ENCODE peak calls at places on chromosome 22, in eight cellular contexts. R is Panc1; J is CD8-positive, alpha-beta memory T cell; X is A549; Y is K562; M is IMR-90; A is brain microvascular endothelial cell; D is body of pancreas. F is an unnamed sample.

GRCh38 chr22:42655693-42656092 is 6.5 kb upstream of the CYB5R3 start:
- DNase-seq in Y (no peak), R (no peak), A (no peak), M (no peak), J (no peak), X (no peak), D (no peak), F (no peak)

GRCh38 chr22:39149915-39150847 is 2.3 kb downstream of the CBX7 start:
- DNase-seq in A (no peak), R (no peak), M (no peak), Y (no peak), D (no peak), X (no peak), J (no peak), F (no peak)

GRCh38 chr22:35728639-35729308 is 11.1 kb downstream of the APOL5 start:
- DNase-seq in X (no peak), D (peak), M (no peak), J (no peak), A (no peak), Y (no peak), R (no peak), F (no peak)

GRCh38 chr22:36736701-36737320 is 33.3 kb upstream of the CACNG2 start:
- DNase-seq in R (no peak), X (no peak), A (no peak), M (no peak), J (no peak), D (no peak), Y (no peak), F (no peak)

GRCh38 chr22:22822106-22822505 is 65.5 kb upstream of the IGLL5 start:
- DNase-seq in A (no peak), M (no peak), Y (no peak), X (no peak), J (no peak), R (no peak), D (no peak), F (no peak)

GRCh38 chr22:37686002-37686982 is at the start of gene NOL12:
- DNase-seq in R (peak), A (peak), Y (peak), X (peak), D (peak), J (peak), M (peak), F (peak)

GRCh38 chr22:35705141-35705540 is 12.5 kb upstream of the APOL5 start:
- DNase-seq in M (peak), J (no peak), R (no peak), A (peak), D (no peak), X (no peak), Y (no peak), F (peak)

GRCh38 chr22:41498322-41498721 is 29.4 kb downstream of the ACO2 start:
- DNase-seq in X (no peak), A (no peak), J (no peak), M (no peak), R (no peak), D (no peak), Y (no peak), F (peak)

GRCh38 chr22:35056486-35056885 is 9.5 kb upstream of the ISX start:
- DNase-seq in J (no peak), M (no peak), Y (no peak), X (no peak), R (no peak), D (no peak), A (no peak), F (no peak)

GRCh38 chr22:38098410-38099249 is 11.9 kb downstream of the BAIAP2L2 start:
- DNase-seq in Y (no peak), X (no peak), R (no peak), A (peak), M (peak), D (no peak), J (no peak), F (no peak)

GRCh38 chr22:39900306-39901227 is at the start of gene GRAP2:
- DNase-seq in X (no peak), R (no peak), J (peak), D (peak), Y (peak), M (no peak), A (no peak), F (no peak)

GRCh38 chr22:36238348-36239149 is 778 bp downstream of the APOL2 start:
- DNase-seq in M (no peak), D (peak), Y (peak), X (no peak), A (no peak), J (no peak), R (no peak), F (peak)

GRCh38 chr22:29555065-29555644 is 1.6 kb upstream of the THOC5 start:
- DNase-seq in A (no peak), X (no peak), D (no peak), M (peak), Y (no peak), J (no peak), R (no peak), F (no peak)

GRCh38 chr22:43413826-43414225 is 2.0 kb downstream of the MPPED1 start:
- DNase-seq in Y (no peak), R (no peak), J (no peak), X (no peak), A (no peak), D (no peak), M (no peak), F (no peak)

GRCh38 chr22:38981005-38981658 is 1.0 kb upstream of the APOBEC3B start:
- DNase-seq in D (peak), R (no peak), J (peak), A (no peak), M (peak), Y (peak), X (peak), F (peak)

GRCh38 chr22:38572065-38572464 is 2.1 kb upstream of the DMC1 start:
- DNase-seq in M (peak), J (peak), X (peak), A (peak), Y (peak), R (no peak), D (peak), F (peak)

GRCh38 chr22:36356708-36357694 is 30.8 kb downstream of the MYH9 start:
- DNase-seq in A (no peak), M (peak), X (no peak), R (no peak), Y (no peak), D (no peak), J (peak), F (no peak)

GRCh38 chr22:43185860-43186261 is 1.1 kb downstream of the TTLL12 start:
- DNase-seq in J (no peak), X (no peak), A (peak), D (peak), M (peak), Y (no peak), R (no peak), F (peak)

GRCh38 chr22:50170453-50171318 is at the start of gene PANX2:
- DNase-seq in M (no peak), R (no peak), Y (no peak), X (no peak), J (no peak), D (no peak), A (no peak), F (peak)
- H3K4me3 ChIP-seq in M (peak), R (no peak), Y (peak), X (peak), J (no peak), D (no peak), A (peak), F (peak)

GRCh38 chr22:46652930-46653331 is 32.7 kb downstream of the GRAMD4 start:
- DNase-seq in R (no peak), J (no peak), A (peak), D (peak), M (peak), Y (no peak), X (no peak), F (peak)

GRCh38 chr22:46650078-46650810 is 30.1 kb downstream of the GRAMD4 start:
- DNase-seq in R (no peak), M (no peak), J (no peak), Y (no peak), D (no peak), A (no peak), X (no peak), F (peak)

GRCh38 chr22:46653596-46653995 is 33.4 kb downstream of the GRAMD4 start:
- DNase-seq in Y (no peak), M (no peak), R (no peak), J (no peak), D (no peak), X (no peak), A (no peak), F (no peak)

GRCh38 chr22:46651316-46651715 is 31.1 kb downstream of the GRAMD4 start:
- DNase-seq in M (no peak), Y (no peak), J (no peak), X (no peak), R (no peak), D (no peak), A (no peak), F (no peak)

GRCh38 chr22:46652081-46652929 is 32.1 kb downstream of the GRAMD4 start:
- DNase-seq in D (no peak), A (peak), M (peak), X (peak), J (no peak), Y (peak), R (no peak), F (peak)
- H3K27ac ChIP-seq in D (peak), A (no peak), M (no peak), X (peak), J (no peak), Y (peak), R (no peak), F (peak)

GRCh38 chr22:20298110-20298802 is 21.6 kb downstream of the DGCR6L start:
- DNase-seq in M (no peak), R (no peak), J (no peak), Y (peak), X (no peak), A (no peak), D (no peak), F (no peak)
- H3K4me3 ChIP-seq in M (no peak), R (peak), J (no peak), Y (peak), X (no peak), A (no peak), D (peak), F (peak)

GRCh38 chr22:17717708-17718107 is 56.6 kb downstream of the BID start:
- DNase-seq in D (no peak), R (no peak), J (no peak), M (peak), X (no peak), A (no peak), Y (no peak), F (peak)

GRCh38 chr22:17712441-17712840 is 61.8 kb downstream of the BID start:
- DNase-seq in X (no peak), Y (no peak), D (no peak), J (no peak), M (peak), A (no peak), R (no peak), F (no peak)

GRCh38 chr22:17719911-17720310 is 54.4 kb downstream of the BID start:
- DNase-seq in X (no peak), R (no peak), M (no peak), D (no peak), Y (no peak), A (no peak), J (no peak), F (no peak)

GRCh38 chr22:17716529-17716928 is 57.7 kb downstream of the BID start:
- DNase-seq in J (no peak), D (no peak), M (peak), R (no peak), Y (no peak), X (no peak), A (no peak), F (no peak)
- H3K27ac ChIP-seq in J (no peak), D (no peak), M (no peak), R (no peak), Y (no peak), X (no peak), A (no peak), F (no peak)

GRCh38 chr22:31287818-31288495 is 4.3 kb downstream of the PIK3IP1 start:
- DNase-seq in X (no peak), D (no peak), Y (no peak), A (no peak), R (no peak), M (no peak), J (no peak), F (no peak)
- H3K4me3 ChIP-seq in X (no peak), D (no peak), Y (no peak), A (no peak), R (no peak), M (no peak), J (peak), F (no peak)

GRCh38 chr22:45228401-45228754 is 12.3 kb downstream of the KIAA0930 start:
- DNase-seq in R (no peak), D (no peak), M (no peak), J (no peak), A (no peak), Y (no peak), X (no peak), F (no peak)

GRCh38 chr22:45224988-45225731 is 15.5 kb downstream of the KIAA0930 start:
- DNase-seq in Y (no peak), R (no peak), D (no peak), A (no peak), M (no peak), X (no peak), J (no peak), F (no peak)

GRCh38 chr22:45225732-45226560 is 14.7 kb downstream of the KIAA0930 start:
- DNase-seq in X (no peak), D (peak), M (peak), R (no peak), A (no peak), J (no peak), Y (no peak), F (peak)

GRCh38 chr22:45227645-45228400 is 12.9 kb downstream of the KIAA0930 start:
- DNase-seq in M (no peak), R (no peak), D (peak), X (no peak), J (no peak), A (no peak), Y (no peak), F (no peak)

GRCh38 chr22:45226681-45227186 is 14.0 kb downstream of the KIAA0930 start:
- DNase-seq in A (no peak), M (no peak), Y (no peak), J (no peak), D (peak), R (no peak), X (no peak), F (no peak)
- H3K27ac ChIP-seq in A (no peak), M (no peak), Y (no peak), J (no peak), D (no peak), R (no peak), X (peak), F (no peak)

DNA sequence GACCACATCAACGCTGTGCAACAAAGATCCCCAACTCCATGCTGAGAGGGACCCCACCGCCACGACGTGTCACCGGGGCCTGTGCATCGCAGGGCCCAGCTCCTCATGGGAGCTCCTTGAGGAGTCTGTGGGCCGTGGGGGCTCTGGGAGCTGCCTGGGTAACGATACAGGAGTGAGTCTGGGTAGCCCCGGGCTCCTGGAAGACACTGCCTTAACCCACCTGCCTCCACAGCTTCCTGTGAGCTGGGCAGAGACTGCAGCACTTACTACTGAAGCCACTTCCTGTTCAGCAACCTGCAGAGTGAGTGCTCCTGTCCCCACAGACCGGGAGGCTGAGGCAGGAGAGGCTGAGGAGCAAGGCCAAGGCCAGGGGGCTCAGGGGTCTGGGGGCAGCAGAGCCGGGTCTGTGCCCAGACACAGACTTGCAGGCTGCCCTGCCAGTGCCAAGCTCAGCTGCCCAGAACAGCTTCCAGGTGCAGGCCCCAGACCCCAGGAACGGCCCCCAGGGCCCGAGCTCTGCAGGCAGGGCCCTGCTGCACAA is 226.7 kb downstream of the BRD1 start:
- DNase-seq in Y (no peak), D (no peak), M (no peak), R (no peak), A (no peak), J (no peak), X (no peak), F (no peak)
- H3K4me3 ChIP-seq in Y (no peak), D (no peak), M (no peak), R (no peak), A (no peak), J (no peak), X (no peak), F (no peak)

GRCh38 chr22:23833911-23834317 is 4.9 kb downstream of the DERL3 start:
- DNase-seq in M (no peak), Y (no peak), X (no peak), R (no peak), A (no peak), D (no peak), J (no peak), F (no peak)
- H3K27ac ChIP-seq in M (no peak), Y (no peak), X (no peak), R (no peak), A (no peak), D (peak), J (no peak), F (no peak)

GRCh38 chr22:27434898-27435297 is 366.7 kb downstream of the MN1 start:
- DNase-seq in J (no peak), R (no peak), X (no peak), M (no peak), Y (no peak), D (no peak), A (no peak), F (no peak)
- H3K4me3 ChIP-seq in J (no peak), R (no peak), X (no peak), M (no peak), Y (no peak), D (no peak), A (no peak), F (no peak)